ENCODE peak calls at places on chromosomes 7 and 10, in nine cellular contexts. P is body of pancreas, T is psoas muscle, A is fibroblast of mammary gland, W is epithelial cell of esophagus, V is lower lobe of right lung, Y is left ventricle myocardium inferior, Z is dorsolateral prefrontal cortex, R is B cell. I is an unnamed sample.

GRCh38 chr7:118110178-118110577 is 73.8 kb upstream of the LSM8 start:
- DNase-seq in P (no peak), T (no peak), A (no peak), W (no peak), V (no peak), Y (no peak), Z (no peak), R (no peak), I (no peak)

GRCh38 chr7:78062214-78062613 is 263.6 kb downstream of the PHTF2 start:
- DNase-seq in P (peak), T (no peak), A (no peak), W (no peak), V (no peak), Y (no peak), Z (no peak), R (no peak), I (no peak)

GRCh38 chr7:24987331-24987842 is 7.4 kb upstream of the OSBPL3 start:
- DNase-seq in P (no peak), T (no peak), A (no peak), W (no peak), V (no peak), Y (no peak), Z (no peak), R (no peak), I (no peak)

GRCh38 chr10:133160813-133161471 is 923 bp downstream of the KNDC1 start:
- DNase-seq in P (no peak), T (no peak), A (no peak), W (no peak), V (no peak), Y (no peak), Z (peak), R (peak), I (no peak)

GRCh38 chr7:105487559-105488218 is 34.4 kb downstream of the PUS7 start:
- DNase-seq in P (peak), T (no peak), A (peak), W (peak), V (no peak), Y (no peak), Z (no peak), R (peak), I (peak)

GRCh38 chr7:2355079-2356008 is 717 bp downstream of the EIF3B start:
- DNase-seq in P (no peak), T (peak), A (peak), W (peak), V (no peak), Y (no peak), Z (no peak), R (no peak), I (peak)

GRCh38 chr10:49663596-49663995 is 15.9 kb upstream of the C10orf53 start:
- DNase-seq in P (no peak), T (no peak), A (no peak), W (no peak), V (no peak), Y (no peak), Z (no peak), R (no peak), I (no peak)

GRCh38 chr7:2048006-2048405 is 184.7 kb downstream of the MAD1L1 start:
- DNase-seq in P (no peak), T (peak), A (no peak), W (no peak), V (peak), Y (no peak), Z (peak), R (no peak), I (no peak)

GRCh38 chr10:3636356-3637181 is 148.4 kb downstream of the KLF6 start:
- DNase-seq in P (peak), T (no peak), A (peak), W (peak), V (no peak), Y (no peak), Z (no peak), R (no peak), I (no peak)

GRCh38 chr7:69256634-69257081 is 341.6 kb upstream of the AUTS2 start:
- DNase-seq in P (peak), T (peak), A (no peak), W (no peak), V (peak), Y (peak), Z (peak), R (no peak), I (no peak)

GRCh38 chr10:6402349-6402709 is 177.7 kb downstream of the PRKCQ start:
- DNase-seq in P (no peak), T (no peak), A (no peak), W (no peak), V (no peak), Y (no peak), Z (peak), R (no peak), I (no peak)

GRCh38 chr10:87844837-87845623 is 18.3 kb downstream of the KLLN start:
- DNase-seq in P (no peak), T (no peak), A (peak), W (peak), V (no peak), Y (no peak), Z (no peak), R (no peak), I (no peak)

GRCh38 chr7:128940494-128941322 is 3.0 kb downstream of the IRF5 start:
- DNase-seq in P (no peak), T (peak), A (no peak), W (no peak), V (peak), Y (peak), Z (no peak), R (peak), I (peak)

GRCh38 chr10:123562811-123563580 is 103.2 kb upstream of the GPR26 start:
- DNase-seq in P (no peak), T (no peak), A (no peak), W (no peak), V (no peak), Y (no peak), Z (no peak), R (no peak), I (no peak)

GRCh38 chr10:52314822-52315552 is 906 bp downstream of the DKK1 start:
- DNase-seq in P (no peak), T (no peak), A (peak), W (peak), V (no peak), Y (no peak), Z (peak), R (peak), I (no peak)

GRCh38 chr10:3277566-3277965 is 105.0 kb upstream of the PITRM1 start:
- DNase-seq in P (no peak), T (no peak), A (no peak), W (no peak), V (no peak), Y (no peak), Z (no peak), R (no peak), I (no peak)

GRCh38 chr7:122269241-122269640 is 35.3 kb downstream of the FEZF1 start:
- DNase-seq in P (no peak), T (no peak), A (no peak), W (no peak), V (no peak), Y (no peak), Z (no peak), R (no peak), I (no peak)

GRCh38 chr10:122713091-122713885 is 13.6 kb upstream of the C10orf120 start:
- DNase-seq in P (no peak), T (no peak), A (no peak), W (no peak), V (no peak), Y (no peak), Z (no peak), R (no peak), I (no peak)

GRCh38 chr7:5630670-5631069 is 150.8 kb downstream of the RNF216 start:
- DNase-seq in P (no peak), T (peak), A (peak), W (peak), V (no peak), Y (no peak), Z (no peak), R (no peak), I (no peak)

GRCh38 chr7:15600298-15600697 is 38.5 kb upstream of the AGMO start:
- DNase-seq in P (no peak), T (no peak), A (no peak), W (no peak), V (no peak), Y (no peak), Z (no peak), R (no peak), I (no peak)

GRCh38 chr10:9211228-9211627 is 1156.7 kb downstream of the GATA3 start:
- DNase-seq in P (no peak), T (no peak), A (no peak), W (no peak), V (no peak), Y (no peak), Z (no peak), R (no peak), I (no peak)

GRCh38 chr7:69778138-69778537 is 179.9 kb downstream of the AUTS2 start:
- DNase-seq in P (no peak), T (no peak), A (no peak), W (no peak), V (no peak), Y (no peak), Z (no peak), R (no peak), I (no peak)

GRCh38 chr10:95279042-95279820 is 11.6 kb downstream of the PDLIM1 start:
- DNase-seq in P (no peak), T (no peak), A (peak), W (peak), V (no peak), Y (no peak), Z (no peak), R (no peak), I (no peak)

GRCh38 chr10:55631071-55631654 is 729.9 kb downstream of the ZWINT start:
- DNase-seq in P (peak), T (peak), A (peak), W (peak), V (peak), Y (peak), Z (peak), R (no peak), I (peak)

GRCh38 chr7:100372256-100372655 is 1.0 kb upstream of the PILRA start:
- DNase-seq in P (no peak), T (peak), A (peak), W (peak), V (peak), Y (no peak), Z (no peak), R (no peak), I (no peak)

GRCh38 chr10:78805176-78805575 is 263.6 kb upstream of the ZMIZ1 start:
- DNase-seq in P (peak), T (peak), A (peak), W (peak), V (peak), Y (peak), Z (no peak), R (no peak), I (no peak)

GRCh38 chr7:22726345-22726848 is 603 bp upstream of the IL6 start:
- DNase-seq in P (peak), T (peak), A (peak), W (peak), V (peak), Y (no peak), Z (no peak), R (peak), I (peak)

GRCh38 chr7:156003220-156004162 is 191.2 kb upstream of the SHH start:
- DNase-seq in P (no peak), T (no peak), A (no peak), W (no peak), V (no peak), Y (no peak), Z (no peak), R (no peak), I (no peak)

GRCh38 chr10:110643670-110644597 is at the start of gene RBM20:
- DNase-seq in P (peak), T (peak), A (no peak), W (peak), V (no peak), Y (peak), Z (no peak), R (peak), I (peak)

GRCh38 chr10:95406651-95407280 is 116.0 kb upstream of the PDLIM1 start:
- DNase-seq in P (peak), T (peak), A (no peak), W (peak), V (peak), Y (peak), Z (peak), R (no peak), I (no peak)

GRCh38 chr7:139451638-139452037 is 31.8 kb downstream of the KLRG2 start:
- DNase-seq in P (no peak), T (no peak), A (peak), W (peak), V (no peak), Y (no peak), Z (no peak), R (no peak), I (no peak)

GRCh38 chr7:55792048-55792447 is 70.5 kb downstream of the SEPTIN14 start:
- DNase-seq in P (no peak), T (no peak), A (no peak), W (no peak), V (no peak), Y (no peak), Z (no peak), R (no peak), I (no peak)
- TF ChIP-seq CTCF in P (no peak), T (no peak), A (no peak), W (no peak), V (no peak), Y (no peak), Z (no peak), R (no peak), I (no peak)

GRCh38 chr7:40680657-40681056 is 545.9 kb downstream of the SUGCT start:
- DNase-seq in P (no peak), T (no peak), A (peak), W (peak), V (no peak), Y (no peak), Z (no peak), R (no peak), I (no peak)
- TF ChIP-seq CTCF in P (no peak), T (peak), A (peak), W (peak), V (peak), Y (peak), Z (peak), R (peak), I (peak)

DNA sequence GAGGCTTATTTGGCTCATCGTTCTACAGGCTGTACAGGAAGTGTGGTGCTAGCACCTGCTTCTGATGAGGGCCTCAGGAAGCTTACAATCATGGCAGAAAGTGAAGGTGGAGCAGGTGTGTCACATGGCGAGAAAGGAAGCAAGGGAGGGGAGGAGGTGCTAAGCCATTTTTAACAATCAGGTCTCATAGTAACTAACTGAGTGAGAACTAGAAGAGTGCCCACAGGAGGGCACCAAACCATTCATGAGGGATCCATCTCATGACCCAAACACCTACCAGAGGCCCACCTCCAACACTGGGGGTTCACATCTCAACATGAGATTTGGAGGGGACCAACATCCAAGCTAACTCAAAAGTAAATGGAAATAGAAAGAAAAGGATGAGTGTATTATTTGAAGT is 78.1 kb downstream of the CXCL12 start:
- DNase-seq in P (no peak), T (no peak), A (no peak), W (no peak), V (no peak), Y (no peak), Z (no peak), R (no peak), I (no peak)
- TF ChIP-seq CTCF in P (no peak), T (peak), A (peak), W (no peak), V (no peak), Y (peak), Z (peak), R (no peak), I (no peak)

GRCh38 chr7:126845331-126845730 is 407.4 kb downstream of the GRM8 start:
- DNase-seq in P (no peak), T (no peak), A (no peak), W (no peak), V (no peak), Y (no peak), Z (no peak), R (no peak), I (no peak)
- TF ChIP-seq CTCF in P (no peak), T (no peak), A (no peak), W (no peak), V (no peak), Y (no peak), Z (no peak), R (no peak), I (no peak)

GRCh38 chr7:66638309-66639099 is 9.8 kb downstream of the KCTD7 start:
- DNase-seq in P (no peak), T (no peak), A (no peak), W (no peak), V (no peak), Y (no peak), Z (no peak), R (no peak), I (no peak)
- TF ChIP-seq CTCF in P (no peak), T (no peak), A (no peak), W (no peak), V (no peak), Y (no peak), Z (no peak), R (no peak), I (no peak)

GRCh38 chr10:73772280-73773151 is 9.3 kb upstream of the CHCHD1 start:
- DNase-seq in P (peak), T (peak), A (peak), W (peak), V (peak), Y (peak), Z (peak), R (peak), I (peak)
- TF ChIP-seq CTCF in P (peak), T (no peak), A (no peak), W (no peak), V (no peak), Y (peak), Z (peak), R (no peak), I (peak)